ENCODE peak calls at places on chromosomes 12 and 14, in seven cellular contexts. One of them, this sample, is unnamed.

GRCh38 chr12:59070534-59070933 is 150.2 kb upstream of the LRIG3 start:
- DNase-seq in fibroblast of lung: no peak
- DNase-seq in AG09309: no peak
- DNase-seq in astrocyte of the cerebellum: no peak
- DNase-seq in left ventricle myocardium inferior: no peak
- DNase-seq in NT2/D1: no peak
- DNase-seq in GM12864: no peak
- DNase-seq in this sample: no peak

GRCh38 chr12:18141583-18141982 is 51.6 kb upstream of the RERGL start:
- DNase-seq in fibroblast of lung: peak; percentile 43
- DNase-seq in AG09309: no peak
- DNase-seq in astrocyte of the cerebellum: peak; percentile 71
- DNase-seq in left ventricle myocardium inferior: no peak
- DNase-seq in NT2/D1: no peak
- DNase-seq in GM12864: no peak
- DNase-seq in this sample: no peak

GRCh38 chr12:81627336-81628189 is 131.6 kb downstream of the PPFIA2 start:
- DNase-seq in fibroblast of lung: peak; percentile 70
- DNase-seq in AG09309: peak; percentile 13
- DNase-seq in astrocyte of the cerebellum: peak; percentile 49
- DNase-seq in left ventricle myocardium inferior: no peak
- DNase-seq in NT2/D1: peak; percentile 46
- DNase-seq in GM12864: no peak
- DNase-seq in this sample: no peak

GRCh38 chr12:26055087-26055486 is 69.8 kb downstream of the BHLHE41 start:
- DNase-seq in fibroblast of lung: no peak
- DNase-seq in AG09309: no peak
- DNase-seq in astrocyte of the cerebellum: no peak
- DNase-seq in left ventricle myocardium inferior: no peak
- DNase-seq in NT2/D1: no peak
- DNase-seq in GM12864: no peak
- DNase-seq in this sample: no peak

GRCh38 chr14:33516898-33517436 is 433.9 kb downstream of the EGLN3 start:
- DNase-seq in fibroblast of lung: no peak
- DNase-seq in AG09309: no peak
- DNase-seq in astrocyte of the cerebellum: no peak
- DNase-seq in left ventricle myocardium inferior: no peak
- DNase-seq in NT2/D1: no peak
- DNase-seq in GM12864: no peak
- DNase-seq in this sample: no peak

GRCh38 chr12:53623526-53623925 is 2.7 kb downstream of the ATF7 start:
- DNase-seq in fibroblast of lung: peak; percentile 70
- DNase-seq in AG09309: no peak
- DNase-seq in astrocyte of the cerebellum: peak; percentile 22
- DNase-seq in left ventricle myocardium inferior: no peak
- DNase-seq in NT2/D1: no peak
- DNase-seq in GM12864: no peak
- DNase-seq in this sample: no peak

GRCh38 chr14:67987596-67987995 is 168.0 kb downstream of the RAD51B start:
- DNase-seq in fibroblast of lung: peak; percentile 95
- DNase-seq in AG09309: peak; percentile 76
- DNase-seq in astrocyte of the cerebellum: peak; percentile 97
- DNase-seq in left ventricle myocardium inferior: no peak
- DNase-seq in NT2/D1: no peak
- DNase-seq in GM12864: no peak
- DNase-seq in this sample: no peak

GRCh38 chr12:52144512-52145227 is 47.1 kb downstream of the KRT80 start:
- DNase-seq in fibroblast of lung: no peak
- DNase-seq in AG09309: no peak
- DNase-seq in astrocyte of the cerebellum: no peak
- DNase-seq in left ventricle myocardium inferior: no peak
- DNase-seq in NT2/D1: no peak
- DNase-seq in GM12864: no peak
- DNase-seq in this sample: no peak

GRCh38 chr12:130459916-130460315 is 122.2 kb downstream of the PIWIL1 start:
- DNase-seq in fibroblast of lung: no peak
- DNase-seq in AG09309: no peak
- DNase-seq in astrocyte of the cerebellum: no peak
- DNase-seq in left ventricle myocardium inferior: no peak
- DNase-seq in NT2/D1: no peak
- DNase-seq in GM12864: no peak
- DNase-seq in this sample: no peak

GRCh38 chr12:123942911-123943648 is 29.6 kb downstream of the CCDC92 start:
- DNase-seq in fibroblast of lung: peak; percentile 45
- DNase-seq in AG09309: peak; percentile 20
- DNase-seq in astrocyte of the cerebellum: no peak
- DNase-seq in left ventricle myocardium inferior: no peak
- DNase-seq in NT2/D1: no peak
- DNase-seq in GM12864: no peak
- DNase-seq in this sample: no peak

GRCh38 chr14:104479901-104480300 is 99.7 kb upstream of the C14orf180 start:
- DNase-seq in fibroblast of lung: no peak
- DNase-seq in AG09309: no peak
- DNase-seq in astrocyte of the cerebellum: no peak
- DNase-seq in left ventricle myocardium inferior: no peak
- DNase-seq in NT2/D1: no peak
- DNase-seq in GM12864: no peak
- DNase-seq in this sample: no peak

GRCh38 chr14:75653563-75653962 is 7.1 kb downstream of the ERG28 start:
- DNase-seq in fibroblast of lung: no peak
- DNase-seq in AG09309: no peak
- DNase-seq in astrocyte of the cerebellum: no peak
- DNase-seq in left ventricle myocardium inferior: no peak
- DNase-seq in NT2/D1: no peak
- DNase-seq in GM12864: no peak
- DNase-seq in this sample: no peak

GRCh38 chr12:101078881-101079280 is 131.2 kb downstream of the SLC5A8 start:
- DNase-seq in fibroblast of lung: no peak
- DNase-seq in AG09309: no peak
- DNase-seq in astrocyte of the cerebellum: no peak
- DNase-seq in left ventricle myocardium inferior: no peak
- DNase-seq in NT2/D1: no peak
- DNase-seq in GM12864: no peak
- DNase-seq in this sample: no peak

GRCh38 chr12:31591308-31591901 is 469 bp upstream of the DENND5B start:
- DNase-seq in fibroblast of lung: peak; percentile 22
- DNase-seq in AG09309: no peak
- DNase-seq in astrocyte of the cerebellum: no peak
- DNase-seq in left ventricle myocardium inferior: no peak
- DNase-seq in NT2/D1: no peak
- DNase-seq in GM12864: peak; percentile 44
- DNase-seq in this sample: no peak

GRCh38 chr12:44848771-44849085 is 27.4 kb downstream of the NELL2 start:
- DNase-seq in fibroblast of lung: no peak
- DNase-seq in AG09309: no peak
- DNase-seq in astrocyte of the cerebellum: no peak
- DNase-seq in left ventricle myocardium inferior: no peak
- DNase-seq in NT2/D1: no peak
- DNase-seq in GM12864: peak; percentile 16
- DNase-seq in this sample: no peak

GRCh38 chr14:104016873-104017650 is 68.4 kb upstream of the ASPG start:
- DNase-seq in fibroblast of lung: no peak
- DNase-seq in AG09309: no peak
- DNase-seq in astrocyte of the cerebellum: no peak
- DNase-seq in left ventricle myocardium inferior: no peak
- DNase-seq in NT2/D1: no peak
- DNase-seq in GM12864: no peak
- DNase-seq in this sample: no peak

GRCh38 chr12:6212086-6212485 is 11.9 kb downstream of the CD9 start:
- DNase-seq in fibroblast of lung: no peak
- DNase-seq in AG09309: no peak
- DNase-seq in astrocyte of the cerebellum: no peak
- DNase-seq in left ventricle myocardium inferior: no peak
- DNase-seq in NT2/D1: no peak
- DNase-seq in GM12864: no peak
- DNase-seq in this sample: no peak

GRCh38 chr12:67344979-67345710 is 76.0 kb downstream of the CAND1 start:
- DNase-seq in fibroblast of lung: no peak
- DNase-seq in AG09309: no peak
- DNase-seq in astrocyte of the cerebellum: no peak
- DNase-seq in left ventricle myocardium inferior: no peak
- DNase-seq in NT2/D1: no peak
- DNase-seq in GM12864: no peak
- DNase-seq in this sample: no peak

GRCh38 chr12:77855548-77855947 is 24.9 kb downstream of the NAV3 start:
- DNase-seq in fibroblast of lung: peak; percentile 9
- DNase-seq in AG09309: no peak
- DNase-seq in astrocyte of the cerebellum: no peak
- DNase-seq in left ventricle myocardium inferior: no peak
- DNase-seq in NT2/D1: no peak
- DNase-seq in GM12864: no peak
- DNase-seq in this sample: no peak

GRCh38 chr14:69685217-69685616 is 73.8 kb downstream of the SUSD6 start:
- DNase-seq in fibroblast of lung: no peak
- DNase-seq in AG09309: no peak
- DNase-seq in astrocyte of the cerebellum: no peak
- DNase-seq in left ventricle myocardium inferior: no peak
- DNase-seq in NT2/D1: no peak
- DNase-seq in GM12864: no peak
- DNase-seq in this sample: no peak

GRCh38 chr14:58607571-58608317 is 30.0 kb upstream of the DACT1 start:
- DNase-seq in fibroblast of lung: peak; percentile 29
- DNase-seq in AG09309: peak; percentile 44
- DNase-seq in astrocyte of the cerebellum: no peak
- DNase-seq in left ventricle myocardium inferior: no peak
- DNase-seq in NT2/D1: no peak
- DNase-seq in GM12864: no peak
- DNase-seq in this sample: no peak

GRCh38 chr14:37198273-37198598 is 499 bp downstream of the MIPOL1 start:
- DNase-seq in fibroblast of lung: no peak
- DNase-seq in AG09309: no peak
- DNase-seq in astrocyte of the cerebellum: no peak
- DNase-seq in left ventricle myocardium inferior: no peak
- DNase-seq in NT2/D1: no peak
- DNase-seq in GM12864: no peak
- DNase-seq in this sample: no peak
- H3K4me3 ChIP-seq in fibroblast of lung: peak overlapping the region; percentile 64
- H3K4me3 ChIP-seq in AG09309: peak overlapping the region; percentile 67
- H3K4me3 ChIP-seq in astrocyte of the cerebellum: peak overlapping the region; percentile 73
- H3K4me3 ChIP-seq in left ventricle myocardium inferior: peak overlapping the region; percentile 68
- H3K4me3 ChIP-seq in NT2/D1: peak overlapping the region; percentile 69
- H3K4me3 ChIP-seq in GM12864: no peak overlapping the region
- H3K4me3 ChIP-seq in this sample: no peak overlapping the region

GRCh38 chr14:36518586-36519430 is 1.2 kb downstream of the NKX2-1 start:
- DNase-seq in fibroblast of lung: no peak
- DNase-seq in AG09309: no peak
- DNase-seq in astrocyte of the cerebellum: no peak
- DNase-seq in left ventricle myocardium inferior: no peak
- DNase-seq in NT2/D1: no peak
- DNase-seq in GM12864: no peak
- DNase-seq in this sample: no peak
- H3K4me3 ChIP-seq in fibroblast of lung: no peak overlapping the region
- H3K4me3 ChIP-seq in AG09309: no peak overlapping the region
- H3K4me3 ChIP-seq in astrocyte of the cerebellum: no peak overlapping the region
- H3K4me3 ChIP-seq in left ventricle myocardium inferior: peak overlapping the region; percentile 55
- H3K4me3 ChIP-seq in NT2/D1: peak overlapping the region; percentile 8
- H3K4me3 ChIP-seq in GM12864: no peak overlapping the region
- H3K4me3 ChIP-seq in this sample: no peak overlapping the region

DNA sequence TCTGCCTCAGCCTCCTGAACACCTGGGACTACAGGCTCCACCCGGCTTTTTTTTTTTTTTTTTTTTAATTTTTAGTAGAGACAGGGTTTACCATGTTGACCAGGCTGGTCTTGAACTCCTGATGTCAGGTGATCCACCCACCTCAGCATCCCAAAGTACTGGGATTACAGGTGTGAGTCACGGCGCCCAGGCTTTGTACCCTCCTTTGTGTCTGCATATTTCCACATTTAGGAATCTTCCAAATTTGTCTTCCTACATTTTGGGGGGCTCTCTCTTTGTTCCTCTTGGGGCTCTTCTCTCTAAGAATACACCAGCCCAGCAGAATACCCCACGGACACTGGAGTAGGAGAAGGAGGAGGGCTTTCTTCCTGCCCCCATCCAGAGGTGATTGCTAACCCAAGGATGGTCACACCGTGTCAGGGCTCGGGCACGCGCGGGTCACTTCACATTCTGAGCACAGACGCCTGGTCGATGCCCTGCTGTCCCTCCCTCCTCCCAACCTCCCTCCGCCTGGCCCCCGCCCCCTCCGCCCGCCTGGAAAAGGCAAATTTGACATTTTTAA is 2.1 kb upstream of the DNAJC22 start:
- DNase-seq in fibroblast of lung: no peak
- DNase-seq in AG09309: no peak
- DNase-seq in astrocyte of the cerebellum: no peak
- DNase-seq in left ventricle myocardium inferior: no peak
- DNase-seq in NT2/D1: no peak
- DNase-seq in GM12864: no peak
- DNase-seq in this sample: no peak
- H3K4me3 ChIP-seq in fibroblast of lung: no peak overlapping the region
- H3K4me3 ChIP-seq in AG09309: no peak overlapping the region
- H3K4me3 ChIP-seq in astrocyte of the cerebellum: no peak overlapping the region
- H3K4me3 ChIP-seq in left ventricle myocardium inferior: peak overlapping the region; percentile 63
- H3K4me3 ChIP-seq in NT2/D1: no peak overlapping the region
- H3K4me3 ChIP-seq in GM12864: no peak overlapping the region
- H3K4me3 ChIP-seq in this sample: no peak overlapping the region

DNA sequence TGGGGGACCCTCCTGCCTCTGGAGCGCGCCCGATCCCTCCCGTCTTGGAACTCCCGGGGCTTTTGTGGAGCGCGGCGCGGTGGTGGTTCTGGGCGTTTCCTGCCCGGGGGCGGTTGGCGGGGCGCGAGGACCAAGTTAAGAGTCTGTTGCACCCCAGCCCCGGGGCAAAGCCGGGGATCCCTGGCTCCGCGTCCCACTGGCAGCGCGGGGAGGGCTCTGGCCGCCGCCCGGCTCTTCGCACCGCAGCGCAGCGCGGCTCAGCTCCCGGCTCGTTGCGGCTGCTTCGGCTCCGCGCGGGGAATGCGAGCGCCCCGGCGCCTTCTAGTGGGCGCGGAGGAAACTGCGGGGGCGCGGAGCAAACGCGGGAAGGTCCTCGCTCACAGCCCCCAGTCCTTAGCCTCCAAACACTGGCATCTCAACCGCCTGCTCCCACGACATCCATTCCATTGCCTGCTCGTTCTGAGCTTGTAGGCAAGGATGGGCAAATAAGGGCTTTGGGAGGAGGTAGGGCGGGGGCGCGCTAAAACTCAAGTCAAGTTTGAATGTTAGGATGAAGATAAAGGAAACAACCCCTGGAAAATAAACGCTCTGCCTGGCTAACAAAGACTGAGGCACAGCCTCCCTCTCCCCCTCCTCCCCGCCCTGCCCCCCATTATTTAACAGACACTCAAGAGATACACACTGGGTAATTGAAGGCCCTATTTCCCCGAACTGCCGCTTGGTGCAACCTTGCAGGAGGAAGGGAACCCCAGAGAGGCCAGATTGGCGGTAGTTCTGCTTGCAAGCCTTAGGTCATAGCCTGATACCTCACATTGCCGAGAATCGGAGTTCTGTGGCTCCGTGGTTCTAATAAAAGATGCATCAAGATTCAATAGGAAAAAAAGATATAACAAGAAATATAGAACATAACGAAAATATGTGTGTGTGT is at the start of gene B4GALNT1:
- DNase-seq in fibroblast of lung: peak; percentile 43
- DNase-seq in AG09309: no peak
- DNase-seq in astrocyte of the cerebellum: no peak
- DNase-seq in left ventricle myocardium inferior: peak; percentile 64
- DNase-seq in NT2/D1: peak; percentile 74
- DNase-seq in GM12864: no peak
- DNase-seq in this sample: peak; percentile 61
- H3K4me3 ChIP-seq in fibroblast of lung: peak within 1 kb of the TSS; percentile 50
- H3K4me3 ChIP-seq in AG09309: peak within 1 kb of the TSS; percentile 59
- H3K4me3 ChIP-seq in astrocyte of the cerebellum: peak within 1 kb of the TSS; percentile 53
- H3K4me3 ChIP-seq in left ventricle myocardium inferior: peak within 1 kb of the TSS; percentile 80
- H3K4me3 ChIP-seq in NT2/D1: peak within 1 kb of the TSS; percentile 71
- H3K4me3 ChIP-seq in GM12864: peak within 1 kb of the TSS; percentile 51
- H3K4me3 ChIP-seq in this sample: peak within 1 kb of the TSS; percentile 42